ENCODE peak calls at places on chromosomes 11 and 22, in six cellular contexts. P is Caco-2, F is MM.1S, E is tibial nerve, D is OCI-LY7, V is psoas muscle. B is an unnamed sample.
A peak's percentile ranks its signal among the peaks of the same experiment; 100 is the strongest.

GRCh38 chr11:72613977-72614376 is 60.2 kb downstream of the PDE2A start:
- DNase-seq in D (peak; percentile 74), V (peak; percentile 66), F (no peak), E (no peak), P (no peak), B (peak; percentile 89)

GRCh38 chr11:97722065-97722464 is 1298.7 kb upstream of the CNTN5 start:
- DNase-seq in F (no peak), E (no peak), V (no peak), D (no peak), P (no peak), B (no peak)

GRCh38 chr22:49968313-49968830 is 7.8 kb downstream of the PIM3 start:
- DNase-seq in D (no peak), P (no peak), V (peak; percentile 60), F (peak; percentile 1), E (no peak), B (no peak)

GRCh38 chr11:72191961-72192381 is at the start of gene FOLR1:
- DNase-seq in P (peak; percentile 84), D (no peak), V (no peak), F (no peak), E (no peak), B (no peak)

GRCh38 chr22:38618258-38618657 is 37.9 kb downstream of the FAM227A start:
- DNase-seq in V (no peak), P (no peak), E (no peak), F (no peak), D (no peak), B (no peak)

GRCh38 chr22:32545801-32546200 is 71.2 kb downstream of the FBXO7 start:
- DNase-seq in P (no peak), V (no peak), E (no peak), D (no peak), F (no peak), B (no peak)

GRCh38 chr11:12045914-12046635 is 37.6 kb upstream of the DKK3 start:
- DNase-seq in P (no peak), F (no peak), V (no peak), E (no peak), D (no peak), B (no peak)

GRCh38 chr11:82195251-82195650 is 538.4 kb downstream of the FAM181B start:
- DNase-seq in D (no peak), E (no peak), P (no peak), V (no peak), F (no peak), B (no peak)

GRCh38 chr11:22554221-22554620 is 71.4 kb downstream of the FANCF start:
- DNase-seq in D (no peak), F (peak; percentile 47), V (no peak), P (no peak), E (no peak), B (no peak)

GRCh38 chr11:58429273-58429672 is 1.4 kb upstream of the OR5B2 start:
- DNase-seq in D (no peak), P (no peak), F (no peak), E (no peak), V (no peak), B (no peak)

GRCh38 chr11:15157738-15158137 is 43.0 kb downstream of the INSC start:
- DNase-seq in P (no peak), F (no peak), E (no peak), D (no peak), V (no peak), B (no peak)

GRCh38 chr22:35274154-35274871 is 17.0 kb downstream of the HMGXB4 start:
- DNase-seq in F (no peak), D (no peak), P (no peak), V (no peak), E (no peak), B (no peak)

GRCh38 chr11:84214557-84214956 is 928.4 kb upstream of the CCDC90B start:
- DNase-seq in E (no peak), D (no peak), P (no peak), V (no peak), F (no peak), B (no peak)

GRCh38 chr22:22884010-22884887 is 3.4 kb upstream of the IGLL5 start:
- DNase-seq in D (peak; percentile 90), V (no peak), P (peak; percentile 65), F (peak; percentile 87), E (peak; percentile 35), B (peak; percentile 96)

GRCh38 chr11:44946268-44946667 is 4.4 kb downstream of the TP53I11 start:
- DNase-seq in F (no peak), E (peak; percentile 49), D (no peak), P (no peak), V (peak; percentile 95), B (no peak)

GRCh38 chr11:119531091-119531490 is 108.1 kb upstream of the THY1 start:
- DNase-seq in D (no peak), V (no peak), F (no peak), P (peak; percentile 35), E (no peak), B (no peak)

GRCh38 chr11:720642-721346 is 14.8 kb downstream of the EPS8L2 start:
- DNase-seq in F (no peak), V (no peak), P (no peak), D (peak; percentile 46), E (no peak), B (no peak)

GRCh38 chr11:6418958-6419611 is at the start of gene APBB1:
- DNase-seq in P (no peak), D (peak; percentile 81), V (peak; percentile 84), E (peak; percentile 40), F (peak; percentile 36), B (no peak)

GRCh38 chr11:2790581-2790925 is 90.8 kb upstream of the KCNQ1OT1 start:
- DNase-seq in E (no peak), D (no peak), P (peak; percentile 17), V (peak; percentile 36), F (no peak), B (no peak)

GRCh38 chr11:130775306-130776043 is 140.8 kb downstream of the SNX19 start:
- DNase-seq in E (no peak), F (no peak), D (no peak), P (no peak), V (no peak), B (no peak)

GRCh38 chr11:93225642-93226041 is 27.9 kb upstream of the SLC36A4 start:
- DNase-seq in E (no peak), P (no peak), D (peak; percentile 28), F (no peak), V (no peak), B (peak; percentile 82)

GRCh38 chr22:38697055-38697980 is 3.4 kb downstream of the JOSD1 start:
- DNase-seq in E (no peak), F (no peak), V (no peak), P (peak; percentile 78), D (no peak), B (no peak)

GRCh38 chr11:9691865-9692264 is 28.0 kb downstream of the SWAP70 start:
- DNase-seq in P (no peak), F (no peak), E (no peak), D (no peak), V (no peak), B (peak; percentile 78)

GRCh38 chr11:9692696-9693095 is 28.8 kb downstream of the SWAP70 start:
- DNase-seq in D (peak; percentile 81), F (no peak), P (no peak), E (no peak), V (no peak), B (peak; percentile 93)

GRCh38 chr11:9687736-9688494 is 24.0 kb downstream of the SWAP70 start:
- DNase-seq in P (no peak), D (no peak), E (no peak), V (no peak), F (no peak), B (no peak)

GRCh38 chr11:9688716-9689511 is 25.0 kb downstream of the SWAP70 start:
- DNase-seq in F (no peak), E (no peak), V (no peak), P (no peak), D (peak; percentile 87), B (peak; percentile 94)

DNA sequence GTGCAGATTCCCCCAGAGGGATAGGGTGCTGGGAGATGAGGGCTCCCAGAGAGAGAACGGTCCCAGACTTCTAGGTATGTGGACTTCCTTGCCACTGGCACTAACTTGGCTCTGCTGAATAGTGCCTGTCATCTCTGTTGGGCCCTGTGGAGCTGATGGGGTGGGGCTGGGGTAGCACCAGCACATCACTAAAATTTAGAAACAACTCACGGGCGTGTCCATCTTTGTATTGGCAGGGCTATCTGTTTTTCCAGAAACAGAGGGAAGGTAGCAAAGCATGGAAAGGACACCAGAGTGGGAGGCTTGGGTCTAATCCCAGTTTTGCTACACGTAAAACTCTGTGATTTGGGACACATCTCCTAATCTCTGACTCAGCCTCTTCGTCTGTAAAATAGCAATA is 25.8 kb downstream of the SWAP70 start:
- DNase-seq in E (no peak), P (no peak), D (no peak), V (no peak), F (no peak), B (no peak)
- H3K4me1 ChIP-seq in E (peaks cover 74% of the 10 kb centered on the region), P (no peaks in the 10 kb centered on the region), D (peaks cover 99% of the 10 kb centered on the region), V (peaks cover 6% of the 10 kb centered on the region), F (no peaks in the 10 kb centered on the region), B (peaks cover 94% of the 10 kb centered on the region)

GRCh38 chr22:42928969-42929837 is 72.1 kb upstream of the ARFGAP3 start:
- DNase-seq in F (no peak), E (peak; percentile 48), P (no peak), D (no peak), V (no peak), B (no peak)
- H3K4me1 ChIP-seq in F (no peaks in the 10 kb centered on the region), E (peaks cover 84% of the 10 kb centered on the region), P (peaks cover 33% of the 10 kb centered on the region), D (peaks cover 36% of the 10 kb centered on the region), V (peaks cover 85% of the 10 kb centered on the region), B (peaks cover 34% of the 10 kb centered on the region)

GRCh38 chr22:37312549-37313183 is 30.4 kb downstream of the CYTH4 start:
- DNase-seq in F (no peak), D (no peak), V (no peak), P (no peak), E (no peak), B (no peak)

GRCh38 chr22:37310815-37311595 is 28.7 kb downstream of the CYTH4 start:
- DNase-seq in E (no peak), F (no peak), V (peak; percentile 41), P (no peak), D (no peak), B (no peak)

GRCh38 chr22:37310075-37310606 is 27.8 kb downstream of the CYTH4 start:
- DNase-seq in D (no peak), P (no peak), E (no peak), V (no peak), F (no peak), B (no peak)

GRCh38 chr22:37313376-37314314 is 31.3 kb downstream of the CYTH4 start:
- DNase-seq in E (no peak), V (peak; percentile 40), P (no peak), F (no peak), D (no peak), B (no peak)

DNA sequence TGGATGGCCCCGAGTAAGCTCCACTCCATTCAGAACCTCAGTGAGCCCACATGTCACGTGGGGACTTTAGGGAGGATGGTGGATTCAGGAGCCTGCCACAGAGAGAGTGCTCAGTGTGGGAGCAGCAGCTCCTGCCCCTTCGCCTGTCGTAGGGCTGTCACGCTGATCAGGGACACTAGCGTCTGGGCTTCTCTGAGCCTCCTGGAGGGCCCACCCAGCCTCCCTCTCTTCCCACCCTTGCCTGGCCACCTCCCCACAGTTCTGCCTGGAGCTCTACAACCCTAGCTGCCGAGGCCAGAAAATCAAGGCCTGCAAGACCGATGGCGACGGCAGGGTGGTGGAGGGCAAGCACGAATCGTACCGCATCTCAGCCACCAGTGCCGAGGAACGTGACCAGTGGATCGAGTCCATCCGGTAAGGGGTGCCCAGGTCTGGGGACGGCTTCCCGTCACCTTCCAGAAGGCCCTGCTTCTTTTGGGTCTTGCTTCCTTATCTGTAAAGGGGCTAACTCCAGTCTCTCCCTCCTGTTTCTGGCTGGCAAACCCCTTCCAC is 29.5 kb downstream of the CYTH4 start:
- DNase-seq in F (no peak), V (no peak), E (no peak), D (no peak), P (no peak), B (no peak)
- H3K4me1 ChIP-seq in F (no peaks in the 10 kb centered on the region), V (peaks cover 4% of the 10 kb centered on the region), E (peaks cover 43% of the 10 kb centered on the region), D (peaks cover 48% of the 10 kb centered on the region), P (peaks cover 4% of the 10 kb centered on the region), B (peaks cover 17% of the 10 kb centered on the region)

GRCh38 chr22:45929649-45930048 is 47.3 kb downstream of the WNT7B start:
- DNase-seq in P (no peak), D (no peak), V (no peak), E (no peak), F (no peak), B (no peak)
- H3K4me1 ChIP-seq in P (no peaks in the 10 kb centered on the region), D (no peaks in the 10 kb centered on the region), V (no peaks in the 10 kb centered on the region), E (peaks cover 3% of the 10 kb centered on the region), F (no peaks in the 10 kb centered on the region), B (no peaks in the 10 kb centered on the region)

B was measured in Karpas-422.